ENCODE peak calls at places on chromosomes 16 and 17, in four cellular contexts. One of them, this sample, is unnamed.

GRCh38 chr17:11986939-11987329 is 10.3 kb downstream of the ZNF18 start:
- DNase-seq in K562: peak; percentile 9
- DNase-seq in GM12878: no peak
- DNase-seq in H1: no peak
- DNase-seq in this sample: peak; percentile 22

GRCh38 chr17:46163316-46163715 is 29.9 kb downstream of the KANSL1 start:
- DNase-seq in K562: no peak
- DNase-seq in GM12878: no peak
- DNase-seq in H1: no peak
- DNase-seq in this sample: no peak

GRCh38 chr16:89395150-89396142 is 94.9 kb downstream of the ANKRD11 start:
- DNase-seq in K562: no peak
- DNase-seq in GM12878: no peak
- DNase-seq in H1: no peak
- DNase-seq in this sample: no peak

GRCh38 chr16:79286646-79287423 is 313.7 kb downstream of the MAF start:
- DNase-seq in K562: no peak
- DNase-seq in GM12878: peak; percentile 49
- DNase-seq in H1: no peak
- DNase-seq in this sample: no peak

GRCh38 chr17:32277284-32277683 is 11.7 kb downstream of the RHBDL3 start:
- DNase-seq in K562: no peak
- DNase-seq in GM12878: no peak
- DNase-seq in H1: no peak
- DNase-seq in this sample: no peak

GRCh38 chr17:70171159-70171558 is 1.8 kb downstream of the KCNJ2 start:
- DNase-seq in K562: no peak
- DNase-seq in GM12878: no peak
- DNase-seq in H1: no peak
- DNase-seq in this sample: no peak

GRCh38 chr16:23557779-23558330 is 328 bp downstream of the UBFD1 start:
- DNase-seq in K562: no peak
- DNase-seq in GM12878: no peak
- DNase-seq in H1: no peak
- DNase-seq in this sample: no peak

GRCh38 chr16:72878301-72879269 is 169.3 kb downstream of the ZFHX3 start:
- DNase-seq in K562: no peak
- DNase-seq in GM12878: no peak
- DNase-seq in H1: no peak
- DNase-seq in this sample: no peak

GRCh38 chr17:74455025-74455585 is 11.3 kb upstream of the CD300A start:
- DNase-seq in K562: no peak
- DNase-seq in GM12878: no peak
- DNase-seq in H1: no peak
- DNase-seq in this sample: no peak

GRCh38 chr16:46911038-46911437 is 26.9 kb downstream of the GPT2 start:
- DNase-seq in K562: no peak
- DNase-seq in GM12878: peak; percentile 34
- DNase-seq in H1: no peak
- DNase-seq in this sample: no peak

GRCh38 chr17:43069368-43069898 is 44.4 kb downstream of the RND2 start:
- DNase-seq in K562: no peak
- DNase-seq in GM12878: no peak
- DNase-seq in H1: no peak
- DNase-seq in this sample: no peak

GRCh38 chr16:71758293-71758760 is 33.8 kb upstream of the PHLPP2 start:
- DNase-seq in K562: no peak
- DNase-seq in GM12878: no peak
- DNase-seq in H1: no peak
- DNase-seq in this sample: no peak

GRCh38 chr17:29862127-29862526 is 67.9 kb downstream of the SSH2 start:
- DNase-seq in K562: no peak
- DNase-seq in GM12878: no peak
- DNase-seq in H1: no peak
- DNase-seq in this sample: no peak

GRCh38 chr17:42819939-42820535 is 4.0 kb downstream of the BECN1 start:
- DNase-seq in K562: peak; percentile 65
- DNase-seq in GM12878: no peak
- DNase-seq in H1: no peak
- DNase-seq in this sample: peak; percentile 55

GRCh38 chr16:3158014-3158497 is 23.2 kb downstream of the ZNF213 start:
- DNase-seq in K562: no peak
- DNase-seq in GM12878: no peak
- DNase-seq in H1: no peak
- DNase-seq in this sample: no peak

GRCh38 chr17:6323626-6324356 is 111.1 kb downstream of the AIPL1 start:
- DNase-seq in K562: peak; percentile 26
- DNase-seq in GM12878: no peak
- DNase-seq in H1: no peak
- DNase-seq in this sample: no peak

GRCh38 chr16:73743665-73744496 is 552.7 kb upstream of the PSMD7 start:
- DNase-seq in K562: peak; percentile 10
- DNase-seq in GM12878: no peak
- DNase-seq in H1: no peak
- DNase-seq in this sample: peak; percentile 18

GRCh38 chr17:6126768-6127167 is 56.6 kb downstream of the WSCD1 start:
- DNase-seq in K562: no peak
- DNase-seq in GM12878: no peak
- DNase-seq in H1: no peak
- DNase-seq in this sample: no peak

GRCh38 chr16:4371481-4372314 is at the start of gene VASN:
- DNase-seq in K562: peak; percentile 96
- DNase-seq in GM12878: no peak
- DNase-seq in H1: no peak
- DNase-seq in this sample: no peak

GRCh38 chr16:47143329-47143676 is 442 bp downstream of the NETO2 start:
- DNase-seq in K562: peak; percentile 83
- DNase-seq in GM12878: no peak
- DNase-seq in H1: no peak
- DNase-seq in this sample: peak; percentile 60

GRCh38 chr17:50764860-50765259 is 2.5 kb downstream of the ANKRD40CL start:
- DNase-seq in K562: no peak
- DNase-seq in GM12878: no peak
- DNase-seq in H1: no peak
- DNase-seq in this sample: no peak

GRCh38 chr16:19701091-19701490 is 16.9 kb downstream of the KNOP1 start:
- DNase-seq in K562: no peak
- DNase-seq in GM12878: no peak
- DNase-seq in H1: no peak
- DNase-seq in this sample: no peak

GRCh38 chr17:49514374-49514738 is 19.3 kb downstream of the NGFR start:
- DNase-seq in K562: peak; percentile 57
- DNase-seq in GM12878: no peak
- DNase-seq in H1: no peak
- DNase-seq in this sample: peak; percentile 67

GRCh38 chr17:35467824-35468223 is 19.3 kb upstream of the SLFN13 start:
- DNase-seq in K562: no peak
- DNase-seq in GM12878: no peak
- DNase-seq in H1: no peak
- DNase-seq in this sample: no peak
- TF ChIP-seq YY1 in K562: no peak
- TF ChIP-seq YY1 in GM12878: no peak
- TF ChIP-seq YY1 in H1: no peak
- TF ChIP-seq YY1 in this sample: no peak

GRCh38 chr17:7910711-7911110 is 5.4 kb downstream of the RNF227 start:
- DNase-seq in K562: no peak
- DNase-seq in GM12878: no peak
- DNase-seq in H1: no peak
- DNase-seq in this sample: no peak
- TF ChIP-seq YY1 in K562: no peak
- TF ChIP-seq YY1 in GM12878: no peak
- TF ChIP-seq YY1 in H1: no peak
- TF ChIP-seq YY1 in this sample: no peak

GRCh38 chr16:50593410-50594139 is 45.4 kb downstream of the NKD1 start:
- DNase-seq in K562: peak; percentile 27
- DNase-seq in GM12878: no peak
- DNase-seq in H1: peak; percentile 23
- DNase-seq in this sample: peak; percentile 59
- TF ChIP-seq YY1 in K562: no peak
- TF ChIP-seq YY1 in GM12878: no peak
- TF ChIP-seq YY1 in H1: no peak
- TF ChIP-seq YY1 in this sample: no peak

GRCh38 chr17:65925606-65926307 is 266.2 kb downstream of the CEP112 start:
- DNase-seq in K562: no peak
- DNase-seq in GM12878: no peak
- DNase-seq in H1: no peak
- DNase-seq in this sample: no peak
- TF ChIP-seq YY1 in K562: no peak
- TF ChIP-seq YY1 in GM12878: no peak
- TF ChIP-seq YY1 in H1: no peak
- TF ChIP-seq YY1 in this sample: no peak

DNA sequence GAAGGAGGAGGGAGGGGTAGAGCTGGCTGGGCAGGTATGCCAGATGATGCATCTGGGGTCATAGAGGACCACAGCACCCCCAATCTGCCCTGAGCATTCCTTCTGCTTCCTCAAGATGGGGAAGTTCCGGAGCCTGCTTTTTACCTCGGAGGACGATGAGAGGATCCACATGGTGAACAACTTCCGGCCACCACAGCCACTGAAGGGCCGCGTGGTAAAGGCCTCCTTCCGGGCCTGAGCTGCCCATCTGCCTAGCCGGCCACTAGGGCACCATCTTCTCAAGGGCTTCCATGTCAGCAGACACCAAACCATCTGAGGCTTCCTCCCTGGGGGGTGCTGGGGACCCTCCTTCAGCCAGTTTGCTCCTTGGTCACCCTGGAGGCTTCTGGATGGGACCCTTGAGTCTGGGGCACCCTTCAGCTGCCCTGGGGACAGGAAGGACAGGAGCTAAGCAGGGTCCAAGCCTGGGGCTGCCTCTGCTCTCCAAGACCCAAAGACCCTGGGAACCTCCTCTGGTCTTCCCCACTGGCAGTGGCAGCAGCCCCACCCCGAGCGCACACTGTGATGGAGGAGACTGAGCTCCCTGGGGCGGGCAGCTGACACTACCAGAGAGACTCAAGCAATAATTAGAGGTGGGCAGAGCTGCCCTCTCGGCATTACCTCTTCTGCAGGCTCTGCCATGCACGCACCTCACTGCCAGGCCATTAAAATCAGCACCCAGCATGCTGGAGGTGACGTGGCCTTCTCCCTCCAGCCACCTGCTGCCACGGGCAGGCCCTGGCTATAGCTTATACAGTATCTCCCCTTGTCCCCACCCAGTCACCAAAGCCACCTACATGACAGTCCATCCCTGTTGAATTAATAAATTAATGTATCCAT is 9.3 kb downstream of the CA7 start:
- DNase-seq in K562: no peak
- DNase-seq in GM12878: no peak
- DNase-seq in H1: no peak
- DNase-seq in this sample: no peak
- TF ChIP-seq YY1 in K562: no peak
- TF ChIP-seq YY1 in GM12878: no peak
- TF ChIP-seq YY1 in H1: no peak
- TF ChIP-seq YY1 in this sample: no peak

GRCh38 chr17:15742921-15743320 is 10.8 kb downstream of the TBC1D26 start:
- DNase-seq in K562: peak; percentile 2
- DNase-seq in GM12878: no peak
- DNase-seq in H1: no peak
- DNase-seq in this sample: no peak

GRCh38 chr17:15741624-15742023 is 9.5 kb downstream of the TBC1D26 start:
- DNase-seq in K562: no peak
- DNase-seq in GM12878: no peak
- DNase-seq in H1: no peak
- DNase-seq in this sample: no peak

GRCh38 chr17:15742051-15742795 is 10.1 kb downstream of the TBC1D26 start:
- DNase-seq in K562: peak; percentile 2
- DNase-seq in GM12878: no peak
- DNase-seq in H1: no peak
- DNase-seq in this sample: no peak

GRCh38 chr17:15744091-15744676 is 12.1 kb downstream of the TBC1D26 start:
- DNase-seq in K562: no peak
- DNase-seq in GM12878: no peak
- DNase-seq in H1: no peak
- DNase-seq in this sample: no peak

DNA sequence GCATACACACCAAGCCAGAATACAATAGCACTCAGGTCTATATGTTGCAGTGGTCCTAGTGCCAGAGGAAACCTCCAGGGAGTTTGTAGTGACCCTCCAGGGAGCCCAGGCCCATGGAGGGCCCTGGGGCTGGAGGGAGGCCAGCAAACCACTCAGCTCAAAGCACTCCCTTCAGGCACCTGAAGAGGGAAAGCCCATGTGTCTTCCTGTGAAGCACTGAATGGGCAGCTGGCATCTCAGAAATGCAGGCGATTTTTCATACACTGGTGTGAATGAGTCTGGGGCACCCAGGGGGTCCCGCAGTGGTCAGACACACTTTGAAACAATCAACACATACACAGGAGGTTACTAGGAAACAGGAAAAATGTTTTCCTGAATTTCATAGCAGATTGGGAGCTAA is 12.8 kb downstream of the TBC1D26 start:
- DNase-seq in K562: no peak
- DNase-seq in GM12878: no peak
- DNase-seq in H1: no peak
- DNase-seq in this sample: no peak
- TF ChIP-seq YY1 in K562: no peak
- TF ChIP-seq YY1 in GM12878: no peak
- TF ChIP-seq YY1 in H1: no peak
- TF ChIP-seq YY1 in this sample: no peak